ENCODE peak calls at places on chromosomes 11 and 22, in eight cellular contexts. D, Q, B, N, P, U, H and Y are unnamed samples.

GRCh38 chr11:11620966-11621880 is 582 bp downstream of the GALNT18 start:
- DNase-seq in B (peak), Q (peak), H (no peak), D (no peak), U (peak), N (no peak), P (peak), Y (no peak)

GRCh38 chr11:28529540-28530410 is 421.6 kb downstream of the METTL15 start:
- DNase-seq in N (no peak), B (peak), Q (no peak), H (peak), U (no peak), D (peak), P (peak), Y (peak)

GRCh38 chr22:40560551-40560950 is 76.0 kb downstream of the MRTFA start:
- DNase-seq in Q (no peak), B (no peak), D (peak), P (peak), U (no peak), N (no peak), H (peak), Y (no peak)

GRCh38 chr22:46149493-46149997 is 781 bp upstream of the PPARA start:
- DNase-seq in H (no peak), B (no peak), U (peak), N (peak), P (no peak), Q (peak), D (no peak), Y (no peak)

GRCh38 chr11:65718531-65718930 is 2.1 kb downstream of the RNASEH2C start:
- DNase-seq in Q (no peak), D (no peak), P (no peak), U (no peak), H (no peak), B (no peak), N (no peak), Y (no peak)

GRCh38 chr22:25183959-25184619 is 15.6 kb upstream of the CRYBB3 start:
- DNase-seq in U (no peak), N (no peak), Q (no peak), H (no peak), B (no peak), P (no peak), D (no peak), Y (no peak)

GRCh38 chr11:77175869-77176539 is 48.0 kb downstream of the MYO7A start:
- DNase-seq in D (no peak), B (peak), Q (peak), N (no peak), H (no peak), U (peak), P (no peak), Y (no peak)

GRCh38 chr11:47997063-47998053 is 17.0 kb downstream of the PTPRJ start:
- DNase-seq in B (no peak), H (no peak), Q (no peak), D (no peak), P (no peak), U (no peak), N (no peak), Y (no peak)

GRCh38 chr11:122601131-122602125 is 54.1 kb upstream of the UBASH3B start:
- DNase-seq in H (no peak), D (peak), U (no peak), N (no peak), P (peak), B (no peak), Q (no peak), Y (peak)

GRCh38 chr11:67118059-67118766 is 850 bp upstream of the KDM2A start:
- DNase-seq in B (peak), Q (peak), D (no peak), U (peak), H (no peak), N (peak), P (peak), Y (no peak)

GRCh38 chr11:111733009-111733408 is 33.2 kb downstream of the PPP2R1B start:
- DNase-seq in N (no peak), Q (no peak), D (peak), B (no peak), H (peak), P (peak), U (no peak), Y (peak)

GRCh38 chr11:35014352-35014751 is 97.9 kb downstream of the PDHX start:
- DNase-seq in N (no peak), D (peak), U (no peak), Q (no peak), B (no peak), P (peak), H (peak), Y (peak)

GRCh38 chr11:57977709-57978108 is 46.0 kb upstream of the OR9Q1 start:
- DNase-seq in U (no peak), B (no peak), Q (no peak), P (no peak), H (no peak), D (no peak), N (no peak), Y (no peak)

GRCh38 chr11:21986361-21986760 is 206.5 kb upstream of the ANO5 start:
- DNase-seq in N (no peak), H (no peak), D (no peak), B (no peak), P (no peak), Q (no peak), U (no peak), Y (no peak)

GRCh38 chr22:46661221-46661851 is 41.1 kb downstream of the GRAMD4 start:
- DNase-seq in Q (peak), D (no peak), H (no peak), U (no peak), N (peak), B (no peak), P (peak), Y (no peak)

GRCh38 chr22:50086526-50086925 is 1.3 kb upstream of the MLC1 start:
- DNase-seq in H (peak), N (no peak), B (no peak), Q (no peak), D (peak), P (peak), U (no peak), Y (peak)